ENCODE peak calls at places on chromosome 19, in nine cellular contexts. J is HFFc6; Y is mammary epithelial cell; P is upper lobe of left lung; D is mesothelial cell of epicardium; N is stimulated activated CD4-positive, alpha-beta T cell treated with anti-CD3 and anti-CD28 coated beads, TNF-alpha, amount 100 ng/mL, for 1 hour; C is esophagus squamous epithelium; S is EL; A is CD4-positive, alpha-beta T cell. B is an unnamed sample.

GRCh38 chr19:1455336-1456120 is 5.6 kb downstream of the APC2 start:
- DNase-seq in S (peak), D (no peak), C (no peak), J (peak), A (no peak), N (no peak), Y (peak), P (peak), B (no peak)

GRCh38 chr19:53182202-53182601 is 11.0 kb downstream of the ZNF665 start:
- DNase-seq in C (no peak), A (no peak), P (no peak), Y (no peak), J (no peak), N (no peak), D (no peak), S (peak), B (no peak)

GRCh38 chr19:15372891-15373301 is 6.7 kb downstream of the AKAP8 start:
- DNase-seq in D (no peak), S (no peak), Y (no peak), P (peak), C (no peak), N (no peak), J (no peak), A (no peak), B (no peak)

GRCh38 chr19:32901504-32902161 is 32.1 kb upstream of the SLC7A9 start:
- DNase-seq in J (no peak), N (no peak), C (no peak), P (no peak), D (no peak), S (no peak), Y (peak), A (no peak), B (no peak)

GRCh38 chr19:56162258-56162657 is 13.6 kb upstream of the GALP start:
- DNase-seq in N (no peak), C (no peak), A (no peak), S (peak), J (no peak), P (no peak), Y (no peak), D (no peak), B (no peak)

GRCh38 chr19:47432091-47432490 is 12.8 kb upstream of the MEIS3 start:
- DNase-seq in D (no peak), A (no peak), S (no peak), C (no peak), N (no peak), P (no peak), J (no peak), Y (no peak), B (no peak)

GRCh38 chr19:33622809-33623511 is 1.2 kb downstream of the CHST8 start:
- DNase-seq in P (peak), Y (no peak), N (no peak), D (no peak), C (no peak), J (no peak), A (no peak), S (no peak), B (no peak)

GRCh38 chr19:14437578-14438140 is 4.6 kb downstream of the PKN1 start:
- DNase-seq in D (no peak), J (no peak), S (peak), C (no peak), P (no peak), N (no peak), Y (no peak), A (no peak), B (no peak)

GRCh38 chr19:1094978-1095701 is at the start of gene POLR2E:
- DNase-seq in C (peak), J (peak), Y (peak), D (peak), N (peak), P (peak), S (peak), A (peak), B (peak)

GRCh38 chr19:13102666-13103584 is at the start of gene LYL1:
- DNase-seq in C (no peak), P (peak), A (no peak), S (peak), J (peak), N (no peak), Y (no peak), D (no peak), B (peak)

B was measured in vagina.